ENCODE peak calls at places on chromosomes 13 and 19, in five cellular contexts. I is suprapubic skin, U is esophagus squamous epithelium, Y is IMR-90, M is A549. S is an unnamed sample.

GRCh38 chr13:51844862-51845573 is at the start of gene TMEM272:
- DNase-seq in I (no peak), U (no peak), Y (peak), M (peak), S (peak)

GRCh38 chr19:2625434-2625833 is 77.1 kb downstream of the GNG7 start:
- DNase-seq in I (no peak), U (no peak), Y (no peak), M (no peak), S (peak)

GRCh38 chr13:53343345-53343744 is 314.7 kb downstream of the OLFM4 start:
- DNase-seq in I (no peak), U (no peak), Y (no peak), M (no peak), S (no peak)

GRCh38 chr13:98626298-98626940 is 49.5 kb upstream of the STK24 start:
- DNase-seq in I (no peak), U (no peak), Y (no peak), M (no peak), S (no peak)

GRCh38 chr19:44758596-44758995 is 10.1 kb downstream of the BCL3 start:
- DNase-seq in I (no peak), U (no peak), Y (no peak), M (peak), S (no peak)

GRCh38 chr19:27673986-27674385 is 1539.0 kb downstream of the UQCRFS1 start:
- DNase-seq in I (peak), U (no peak), Y (no peak), M (no peak), S (no peak)

GRCh38 chr13:112773601-112774447 is 84.0 kb downstream of the ATP11A start:
- DNase-seq in I (no peak), U (no peak), Y (no peak), M (no peak), S (no peak)

GRCh38 chr19:45816236-45817009 is 1.3 kb upstream of the RSPH6A start:
- DNase-seq in I (no peak), U (no peak), Y (no peak), M (no peak), S (no peak)

GRCh38 chr13:51681037-51681678 is 96.9 kb downstream of the WDFY2 start:
- DNase-seq in I (no peak), U (no peak), Y (peak), M (peak), S (no peak)

GRCh38 chr13:97397267-97397666 is 36.7 kb upstream of the RAP2A start:
- DNase-seq in I (no peak), U (no peak), Y (no peak), M (no peak), S (no peak)

GRCh38 chr13:94303644-94304174 is 175.8 kb downstream of the DCT start:
- DNase-seq in I (no peak), U (no peak), Y (no peak), M (no peak), S (no peak)

GRCh38 chr19:56942749-56943148 is 102.2 kb upstream of the PEG3 start:
- DNase-seq in I (peak), U (no peak), Y (no peak), M (no peak), S (peak)

GRCh38 chr19:29092712-29093552 is 120.0 kb downstream of the UQCRFS1 start:
- DNase-seq in I (no peak), U (no peak), Y (no peak), M (no peak), S (no peak)

GRCh38 chr19:18109731-18110671 is 12.4 kb downstream of the MAST3 start:
- DNase-seq in I (no peak), U (no peak), Y (no peak), M (no peak), S (peak)

GRCh38 chr13:87893982-87894527 is 222.9 kb downstream of the SLITRK5 start:
- DNase-seq in I (no peak), U (no peak), Y (no peak), M (no peak), S (no peak)

GRCh38 chr19:53998223-53998622 is 6.8 kb downstream of the CACNG6 start:
- DNase-seq in I (no peak), U (no peak), Y (no peak), M (no peak), S (no peak)

GRCh38 chr19:53999694-54000093 is 8.3 kb downstream of the CACNG6 start:
- DNase-seq in I (no peak), U (no peak), Y (no peak), M (no peak), S (no peak)

GRCh38 chr19:54001496-54001895 is 10.1 kb downstream of the CACNG6 start:
- DNase-seq in I (no peak), U (no peak), Y (no peak), M (no peak), S (no peak)

GRCh38 chr19:54002495-54003315 is 11.3 kb downstream of the CACNG6 start:
- DNase-seq in I (no peak), U (no peak), Y (no peak), M (no peak), S (no peak)
- TF ChIP-seq POLR2A in I (no peak), U (no peak), Y (no peak), M (no peak), S (no peak)

DNA sequence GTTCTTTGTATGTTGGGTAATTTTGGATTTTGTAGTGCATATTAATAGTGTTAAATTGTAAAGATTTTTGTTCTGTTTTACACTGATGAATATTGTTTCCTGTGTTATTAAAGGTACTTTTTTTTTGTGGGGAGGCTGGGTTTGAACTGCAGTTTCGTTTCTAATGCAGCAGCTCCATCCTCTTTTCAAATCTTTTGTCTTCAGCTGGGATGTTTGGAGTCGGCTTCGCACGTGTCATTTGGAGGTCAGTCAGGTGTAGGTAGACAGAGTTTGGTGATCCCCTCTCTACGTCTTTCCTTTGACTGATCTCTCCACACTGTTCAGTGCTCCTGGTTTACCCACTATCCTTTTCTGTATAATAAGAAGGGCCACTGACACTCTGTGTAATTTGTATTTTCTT is 30.3 kb downstream of the TDRD3 start:
- DNase-seq in I (no peak), U (no peak), Y (no peak), M (no peak), S (no peak)
- H3K4me3 ChIP-seq in I (no peak), U (no peak), Y (no peak), M (no peak), S (no peak)

GRCh38 chr13:45417790-45418534 is at the start of gene SLC25A30:
- DNase-seq in I (peak), U (peak), Y (peak), M (peak), S (peak)
- TF ChIP-seq POLR2A in I (no peak), U (peak), Y (peak), M (peak), S (no peak)

GRCh38 chr13:40388617-40389016 is 277.8 kb downstream of the FOXO1 start:
- DNase-seq in I (no peak), U (peak), Y (peak), M (no peak), S (no peak)

GRCh38 chr13:40386586-40386985 is 279.9 kb downstream of the FOXO1 start:
- DNase-seq in I (no peak), U (no peak), Y (no peak), M (no peak), S (no peak)

GRCh38 chr13:40387775-40388174 is 278.7 kb downstream of the FOXO1 start:
- DNase-seq in I (no peak), U (no peak), Y (no peak), M (no peak), S (no peak)

GRCh38 chr13:40390290-40391008 is 276.0 kb downstream of the FOXO1 start:
- DNase-seq in I (no peak), U (no peak), Y (no peak), M (no peak), S (no peak)

GRCh38 chr13:40389081-40389641 is 277.3 kb downstream of the FOXO1 start:
- DNase-seq in I (no peak), U (no peak), Y (no peak), M (no peak), S (peak)
- H3K4me3 ChIP-seq in I (no peak), U (no peak), Y (no peak), M (no peak), S (no peak)

S was measured in thyroid gland.